ENCODE peak calls at places on chromosomes 3 and 15, in five cellular contexts. J is HCT116, E is SK-N-SH, A is K562, S is HepG2. C is an unnamed sample.

GRCh38 chr15:96268421-96269204 is 61.9 kb upstream of the NR2F2 start:
- DNase-seq in J (no peak), E (no peak), A (no peak), S (no peak), C (no peak)

GRCh38 chr3:134328147-134328591 is 46.1 kb downstream of the AMOTL2 start:
- DNase-seq in J (peak; percentile 57), E (no peak), A (no peak), S (no peak), C (no peak)

GRCh38 chr15:41944313-41944940 is 27.9 kb downstream of the EHD4 start:
- DNase-seq in J (peak; percentile 37), E (no peak), A (no peak), S (peak; percentile 70), C (peak; percentile 33)

GRCh38 chr15:85307687-85308045 is 72.7 kb upstream of the AKAP13 start:
- DNase-seq in J (no peak), E (no peak), A (no peak), S (no peak), C (no peak)

GRCh38 chr15:84702961-84703482 is 12.9 kb downstream of the SEC11A start:
- DNase-seq in J (no peak), E (no peak), A (no peak), S (no peak), C (no peak)

GRCh38 chr3:135513106-135514063 is 452.1 kb upstream of the PPP2R3A start:
- DNase-seq in J (peak; percentile 60), E (no peak), A (peak; percentile 35), S (no peak), C (no peak)

GRCh38 chr3:138265745-138266144 is 63.9 kb downstream of the NME9 start:
- DNase-seq in J (no peak), E (no peak), A (no peak), S (no peak), C (no peak)

GRCh38 chr3:165642761-165643432 is 194.3 kb downstream of the BCHE start:
- DNase-seq in J (peak; percentile 93), E (no peak), A (no peak), S (no peak), C (peak; percentile 34)

GRCh38 chr3:108223928-108224327 is 1.7 kb upstream of the IFT57 start:
- DNase-seq in J (no peak), E (no peak), A (no peak), S (no peak), C (no peak)

GRCh38 chr3:172272699-172273098 is 175.6 kb downstream of the GHSR start:
- DNase-seq in J (no peak), E (no peak), A (no peak), S (no peak), C (no peak)

GRCh38 chr3:102174312-102174712 is 260.5 kb upstream of the ZPLD1 start:
- DNase-seq in J (no peak), E (no peak), A (no peak), S (no peak), C (no peak)

GRCh38 chr15:43067717-43068461 is 37.9 kb downstream of the UBR1 start:
- DNase-seq in J (peak; percentile 4), E (no peak), A (no peak), S (peak; percentile 18), C (no peak)

GRCh38 chr3:21216598-21216997 is 534.4 kb downstream of the ZNF385D start:
- DNase-seq in J (no peak), E (no peak), A (no peak), S (no peak), C (no peak)

GRCh38 chr3:127692501-127693335 is 20.0 kb downstream of the ABTB1 start:
- DNase-seq in J (no peak), E (no peak), A (no peak), S (no peak), C (no peak)

GRCh38 chr3:149468504-149469212 is 5.8 kb upstream of the TM4SF4 start:
- DNase-seq in J (no peak), E (no peak), A (no peak), S (peak; percentile 35), C (no peak)

GRCh38 chr15:31276596-31277298 is 49.9 kb upstream of the KLF13 start:
- DNase-seq in J (no peak), E (peak; percentile 34), A (no peak), S (no peak), C (no peak)

GRCh38 chr15:23416349-23417276 is 30.4 kb downstream of the GOLGA6L2 start:
- DNase-seq in J (no peak), E (peak; percentile 53), A (peak; percentile 87), S (no peak), C (no peak)

GRCh38 chr3:13115991-13116390 is 42.8 kb upstream of the IQSEC1 start:
- DNase-seq in J (no peak), E (no peak), A (no peak), S (no peak), C (no peak)

GRCh38 chr3:183253364-183253960 is 409 bp downstream of the B3GNT5 start:
- DNase-seq in J (no peak), E (peak; percentile 68), A (peak; percentile 48), S (no peak), C (no peak)

GRCh38 chr3:157093096-157093495 is 66.9 kb downstream of the CCNL1 start:
- DNase-seq in J (no peak), E (no peak), A (no peak), S (no peak), C (no peak)

GRCh38 chr3:5095879-5096278 is 26.2 kb upstream of the ARL8B start:
- DNase-seq in J (no peak), E (peak; percentile 90), A (no peak), S (no peak), C (no peak)

GRCh38 chr3:46093327-46093932 is 66.1 kb upstream of the XCR1 start:
- DNase-seq in J (no peak), E (no peak), A (no peak), S (no peak), C (no peak)

GRCh38 chr3:128170866-128171516 is 17.7 kb downstream of the EEFSEC start:
- DNase-seq in J (peak; percentile 56), E (peak; percentile 80), A (peak; percentile 64), S (peak; percentile 91), C (peak; percentile 39)

GRCh38 chr15:74988007-74988800 is 7.2 kb upstream of the SCAMP5 start:
- DNase-seq in J (peak; percentile 41), E (peak; percentile 72), A (peak; percentile 60), S (peak; percentile 65), C (peak; percentile 85)

GRCh38 chr3:51681453-51681852 is 10.4 kb downstream of the TEX264 start:
- DNase-seq in J (no peak), E (no peak), A (no peak), S (no peak), C (no peak)

GRCh38 chr3:129627350-129628168 is 21.1 kb upstream of the PLXND1 start:
- DNase-seq in J (peak; percentile 61), E (peak; percentile 77), A (no peak), S (peak; percentile 77), C (peak; percentile 87)
- TF ChIP-seq JUND in J (no peak), E (no peak), A (no peak), S (peak; percentile 15), C (no peak)

DNA sequence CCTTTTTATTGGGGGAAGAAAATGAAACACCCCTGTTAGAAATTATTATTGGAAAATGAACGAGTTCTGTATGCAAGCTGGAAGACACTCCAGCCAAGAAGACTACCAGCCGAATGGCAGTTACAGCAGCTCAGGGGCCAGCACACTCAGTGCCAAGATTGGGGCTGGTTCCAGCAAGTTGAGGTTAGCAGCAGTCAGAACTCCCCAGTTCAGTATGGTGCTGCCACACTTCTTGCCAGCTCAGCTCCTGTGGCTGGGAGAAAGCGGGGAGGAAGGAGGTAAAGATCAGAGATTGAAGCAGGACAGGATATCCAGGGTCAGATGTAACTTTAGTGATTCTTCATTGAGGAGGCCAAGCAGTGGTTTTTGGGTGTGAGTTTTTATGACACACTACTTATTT is 280.2 kb upstream of the NR2E3 start:
- DNase-seq in J (no peak), E (no peak), A (no peak), S (no peak), C (no peak)
- TF ChIP-seq JUND in J (no peak), E (no peak), A (no peak), S (no peak), C (no peak)

DNA sequence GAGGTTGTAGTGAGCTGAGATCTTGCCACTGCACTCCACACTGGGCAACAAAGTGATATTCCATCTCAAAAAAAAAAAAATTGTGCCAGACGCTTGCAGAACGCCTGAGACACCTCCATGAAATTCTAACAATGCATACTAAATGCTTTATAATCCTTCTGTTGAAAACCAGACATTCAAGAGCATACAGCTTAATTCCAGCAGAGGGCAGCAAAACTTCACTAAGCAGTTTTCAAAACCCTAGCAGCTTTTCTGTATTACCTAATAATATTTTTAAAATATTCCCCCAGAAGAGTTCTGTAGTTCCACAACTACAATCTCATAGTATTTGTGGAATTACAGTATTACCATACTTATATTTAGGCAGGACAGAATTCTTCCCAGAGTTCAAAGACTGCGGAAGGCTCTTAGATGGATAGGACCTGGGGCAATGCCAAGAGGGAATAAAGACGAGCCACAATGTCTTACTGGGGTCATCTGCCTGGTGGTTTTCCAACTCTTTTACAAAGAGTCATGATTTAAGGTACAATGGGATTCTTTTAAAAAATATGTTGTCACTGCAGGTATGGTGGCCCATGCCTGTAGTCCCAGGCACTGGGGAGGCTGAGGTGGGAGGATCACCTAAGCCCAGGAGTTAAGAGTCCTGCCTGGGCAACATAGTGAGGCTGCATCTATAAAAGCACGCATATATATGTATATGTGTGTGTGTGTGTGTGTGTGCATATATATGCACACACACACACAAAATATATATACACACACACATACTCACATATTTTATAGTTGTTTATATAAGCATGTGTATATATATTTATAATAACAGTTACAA is 19.6 kb upstream of the TASOR start:
- DNase-seq in J (peak; percentile 61), E (peak; percentile 57), A (peak; percentile 8), S (peak; percentile 63), C (peak; percentile 62)
- TF ChIP-seq JUND in J (no peak), E (no peak), A (no peak), S (no peak), C (no peak)

GRCh38 chr3:175270199-175270837 is 411.2 kb downstream of the NAALADL2 start:
- DNase-seq in J (no peak), E (peak; percentile 34), A (no peak), S (no peak), C (peak; percentile 64)
- TF ChIP-seq JUND in J (no peak), E (no peak), A (no peak), S (no peak), C (peak; percentile 23)